ENCODE peak calls at places on chromosomes 16 and 17, in six cellular contexts. F, V, Z, J, N and S are unnamed samples.

GRCh38 chr17:1211287-1211686 is 31.5 kb upstream of the ABR start:
- DNase-seq in V (no peak), Z (no peak), F (no peak), J (no peak), N (no peak), S (no peak)

GRCh38 chr16:84999857-85000480 is 11.4 kb downstream of the ZDHHC7 start:
- DNase-seq in N (no peak), F (no peak), V (peak; percentile 50), Z (no peak), J (no peak), S (no peak)

GRCh38 chr17:76432004-76432403 is 20.9 kb downstream of the UBE2O start:
- DNase-seq in F (peak; percentile 21), V (no peak), J (no peak), N (no peak), Z (no peak), S (peak; percentile 33)

GRCh38 chr17:31916496-31917064 is 15.1 kb upstream of the UTP6 start:
- DNase-seq in V (no peak), N (no peak), F (no peak), Z (no peak), J (no peak), S (no peak)

GRCh38 chr16:68324780-68325357 is 14.1 kb downstream of the PRMT7 start:
- DNase-seq in N (no peak), Z (no peak), J (no peak), V (no peak), F (no peak), S (no peak)

GRCh38 chr17:65609303-65609702 is 47.9 kb upstream of the AXIN2 start:
- DNase-seq in J (no peak), N (no peak), Z (no peak), V (no peak), F (peak; percentile 18), S (no peak)

GRCh38 chr16:26316683-26317464 is 625.1 kb downstream of the HS3ST4 start:
- DNase-seq in N (no peak), V (no peak), F (no peak), Z (no peak), J (no peak), S (no peak)

GRCh38 chr17:35731239-35731931 is at the start of gene RASL10B:
- DNase-seq in V (peak; percentile 54), N (peak; percentile 57), J (peak; percentile 31), Z (peak; percentile 65), F (peak; percentile 62), S (peak; percentile 56)

GRCh38 chr16:73057369-73058210 is 9.7 kb upstream of the ZFHX3 start:
- DNase-seq in Z (peak; percentile 45), N (no peak), F (peak; percentile 58), V (no peak), J (no peak), S (peak; percentile 36)

GRCh38 chr17:30947796-30948195 is 23.0 kb upstream of the RNF135 start:
- DNase-seq in N (no peak), Z (no peak), V (no peak), F (no peak), J (no peak), S (no peak)

GRCh38 chr16:72198021-72198420 is 26.1 kb upstream of the PMFBP1 start:
- DNase-seq in V (no peak), N (no peak), Z (no peak), F (peak; percentile 93), J (peak; percentile 80), S (peak; percentile 93)

GRCh38 chr17:78883090-78883532 is 19.9 kb downstream of the CEP295NL start:
- DNase-seq in F (peak; percentile 71), V (peak; percentile 69), J (peak; percentile 75), N (no peak), Z (peak; percentile 73), S (peak; percentile 91)

GRCh38 chr16:8850279-8850885 is 18.4 kb downstream of the CARHSP1 start:
- DNase-seq in N (no peak), V (no peak), Z (peak; percentile 57), J (peak; percentile 87), F (peak; percentile 90), S (peak; percentile 96)

GRCh38 chr16:9469512-9469911 is 378.1 kb downstream of the HAPSTR1 start:
- DNase-seq in V (no peak), Z (no peak), F (peak; percentile 0), N (no peak), J (no peak), S (peak; percentile 1)

GRCh38 chr16:89013111-89013510 is 36.1 kb upstream of the CBFA2T3 start:
- DNase-seq in F (no peak), N (no peak), Z (no peak), J (no peak), V (no peak), S (no peak)

GRCh38 chr16:73743665-73744496 is 552.7 kb upstream of the PSMD7 start:
- DNase-seq in Z (no peak), V (no peak), N (no peak), F (no peak), J (no peak), S (no peak)

GRCh38 chr16:51298800-51299199 is 147.7 kb upstream of the SALL1 start:
- DNase-seq in F (no peak), V (no peak), N (no peak), J (no peak), Z (no peak), S (no peak)

GRCh38 chr17:43860077-43860725 is 13.2 kb downstream of the CD300LG start:
- DNase-seq in F (peak; percentile 33), J (no peak), V (no peak), N (no peak), Z (no peak), S (peak; percentile 38)

GRCh38 chr17:79803997-79804855 is 7.3 kb upstream of the CBX8 start:
- DNase-seq in Z (no peak), V (no peak), F (no peak), N (no peak), J (no peak), S (no peak)

GRCh38 chr17:77280304-77280910 is 139.6 kb downstream of the SEC14L1 start:
- DNase-seq in Z (no peak), F (peak; percentile 89), J (peak; percentile 84), N (no peak), V (no peak), S (peak; percentile 89)

GRCh38 chr16:68188170-68188569 is 47.8 kb downstream of the ESRP2 start:
- DNase-seq in Z (no peak), N (no peak), J (no peak), V (no peak), F (no peak), S (no peak)

GRCh38 chr16:16159662-16160061 is 63.6 kb downstream of the ABCC6 start:
- DNase-seq in J (no peak), F (no peak), Z (no peak), N (no peak), V (no peak), S (no peak)

GRCh38 chr17:37111329-37111728 is 162.6 kb downstream of the AATF start:
- DNase-seq in N (no peak), J (no peak), F (no peak), Z (no peak), V (no peak), S (no peak)

GRCh38 chr16:67246945-67247697 is at the start of gene FHOD1:
- DNase-seq in V (peak; percentile 99), F (peak; percentile 97), N (peak; percentile 96), J (peak; percentile 92), Z (peak; percentile 99), S (peak; percentile 96)

GRCh38 chr16:78244131-78244899 is 144.9 kb downstream of the WWOX start:
- DNase-seq in Z (no peak), F (no peak), N (no peak), V (peak; percentile 57), J (no peak), S (no peak)

GRCh38 chr17:2853722-2854580 is 57.7 kb downstream of the RAP1GAP2 start:
- DNase-seq in Z (peak; percentile 52), J (no peak), V (peak; percentile 55), F (no peak), N (peak; percentile 9), S (peak; percentile 22)

GRCh38 chr17:80663783-80664206 is 119.2 kb downstream of the RPTOR start:
- DNase-seq in Z (no peak), N (peak; percentile 34), F (no peak), V (no peak), J (peak; percentile 84), S (no peak)

GRCh38 chr17:50596191-50597037 is 35.9 kb downstream of the CACNA1G start:
- DNase-seq in V (no peak), N (no peak), F (no peak), Z (no peak), J (no peak), S (no peak)
- TF ChIP-seq CTCF in V (no peak), N (no peak), F (peak; percentile 30), Z (no peak), J (peak; percentile 34), S (peak; percentile 18)

GRCh38 chr16:3036726-3037315 is at the start of gene BICDL2:
- DNase-seq in V (peak; percentile 74), N (no peak), Z (no peak), J (no peak), F (no peak), S (no peak)
- H3K4me3 ChIP-seq in V (peak within 1 kb of the TSS; percentile 55), N (no peak within 1 kb of the TSS), Z (peak within 1 kb of the TSS; percentile 14), J (no peak within 1 kb of the TSS), F (no peak within 1 kb of the TSS), S (no peak within 1 kb of the TSS)

GRCh38 chr16:31145398-31145990 is 4.4 kb downstream of the PRSS36 start:
- DNase-seq in F (no peak), N (no peak), Z (no peak), V (no peak), J (no peak), S (no peak)

GRCh38 chr16:31142109-31143035 is 6.8 kb upstream of the PRSS8 start:
- DNase-seq in F (peak; percentile 100), Z (peak; percentile 99), N (peak; percentile 95), J (peak; percentile 98), V (peak; percentile 99), S (peak; percentile 99)

GRCh38 chr16:31141489-31142108 is 6.1 kb upstream of the PRSS8 start:
- DNase-seq in F (no peak), N (no peak), V (no peak), Z (peak; percentile 38), J (peak; percentile 84), S (no peak)

GRCh38 chr16:31143889-31144148 is 6.0 kb downstream of the PRSS36 start:
- DNase-seq in J (no peak), F (no peak), Z (no peak), N (no peak), V (no peak), S (no peak)

GRCh38 chr16:31143036-31143888 is 6.6 kb downstream of the PRSS36 start:
- DNase-seq in V (no peak), F (no peak), J (no peak), N (no peak), Z (no peak), S (no peak)
- TF ChIP-seq CTCF in V (no peak), F (no peak), J (no peak), N (no peak), Z (no peak), S (no peak)

DNA sequence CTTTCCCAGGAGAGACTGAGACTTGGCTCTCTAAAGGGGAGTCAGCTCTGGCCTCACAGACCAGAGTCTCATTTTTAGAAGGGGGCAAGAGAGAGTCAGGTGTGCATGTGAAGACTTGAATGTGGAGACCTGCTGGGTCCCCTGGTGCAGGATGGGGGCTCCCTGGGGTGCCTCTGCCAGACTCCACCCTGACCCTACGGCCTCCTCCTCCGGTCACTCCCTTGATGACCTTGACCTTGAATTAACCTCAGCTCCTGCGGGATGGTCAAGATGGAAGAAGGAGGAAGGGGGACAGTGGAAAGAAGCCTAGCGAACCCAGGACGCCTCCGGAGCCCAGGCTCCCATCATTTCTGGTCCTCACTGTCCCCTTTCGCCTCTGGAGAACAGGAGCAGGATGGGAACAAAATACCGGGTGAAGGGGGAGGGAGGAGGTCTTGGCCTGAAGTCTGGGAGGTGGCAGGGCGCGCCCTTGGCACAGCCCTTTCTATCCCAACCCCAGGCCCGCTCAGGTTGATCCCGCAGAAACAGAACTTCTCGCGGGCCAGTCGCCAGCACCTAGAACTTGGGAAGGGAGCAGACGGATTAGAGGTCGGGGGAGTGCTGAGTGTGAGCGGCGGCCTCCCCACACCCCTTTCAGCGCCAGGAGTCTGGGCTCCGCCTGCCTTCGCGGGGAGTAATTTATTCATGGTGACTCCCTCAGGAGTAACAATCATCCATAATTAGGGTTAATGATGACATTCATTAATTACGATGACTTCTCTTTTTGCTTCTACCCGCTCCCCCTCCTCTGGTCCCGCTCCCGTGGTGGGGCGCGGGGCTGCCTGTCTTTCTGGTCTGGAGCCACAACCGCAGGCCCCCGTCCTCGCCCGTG is 1.6 kb downstream of the STAC2 start:
- DNase-seq in V (no peak), J (no peak), N (no peak), Z (no peak), F (no peak), S (no peak)
- H3K4me3 ChIP-seq in V (peak overlapping the region; percentile 40), J (no peak overlapping the region), N (peak overlapping the region; percentile 43), Z (peak overlapping the region; percentile 48), F (no peak overlapping the region), S (no peak overlapping the region)